ENCODE peak calls at places on chromosome 20, in seven cellular contexts. One of them, this sample, is unnamed.

GRCh38 chr20:36591854-36592641 is 13.5 kb upstream of the RAB5IF start:
- DNase-seq in central memory CD8-positive, alpha-beta T cell: no peak
- DNase-seq in NCI-H774: no peak
- DNase-seq in cerebellum: peak
- DNase-seq in AG04450: no peak
- DNase-seq in dorsolateral prefrontal cortex: peak
- DNase-seq in GM12865: no peak
- DNase-seq in this sample: peak

GRCh38 chr20:49323622-49324238 is 45.9 kb upstream of the ZNFX1 start:
- DNase-seq in NCI-H774: no peak
- DNase-seq in central memory CD8-positive, alpha-beta T cell: peak
- DNase-seq in dorsolateral prefrontal cortex: no peak
- DNase-seq in AG04450: peak
- DNase-seq in cerebellum: no peak
- DNase-seq in GM12865: peak
- DNase-seq in this sample: no peak

GRCh38 chr20:14992961-14993360 is 655.5 kb upstream of the FLRT3 start:
- DNase-seq in central memory CD8-positive, alpha-beta T cell: no peak
- DNase-seq in cerebellum: no peak
- DNase-seq in dorsolateral prefrontal cortex: no peak
- DNase-seq in GM12865: no peak
- DNase-seq in AG04450: no peak
- DNase-seq in NCI-H774: no peak
- DNase-seq in this sample: no peak

GRCh38 chr20:62824476-62825287 is 7.8 kb downstream of the COL9A3 start:
- DNase-seq in GM12865: peak
- DNase-seq in cerebellum: no peak
- DNase-seq in AG04450: no peak
- DNase-seq in dorsolateral prefrontal cortex: no peak
- DNase-seq in central memory CD8-positive, alpha-beta T cell: no peak
- DNase-seq in NCI-H774: peak
- DNase-seq in this sample: no peak

GRCh38 chr20:35398660-35399144 is 13.1 kb downstream of the UQCC1 start:
- DNase-seq in central memory CD8-positive, alpha-beta T cell: no peak
- DNase-seq in AG04450: no peak
- DNase-seq in cerebellum: no peak
- DNase-seq in GM12865: no peak
- DNase-seq in NCI-H774: no peak
- DNase-seq in dorsolateral prefrontal cortex: no peak
- DNase-seq in this sample: no peak

GRCh38 chr20:51738877-51739447 is 29.2 kb downstream of the ATP9A start:
- DNase-seq in cerebellum: no peak
- DNase-seq in central memory CD8-positive, alpha-beta T cell: no peak
- DNase-seq in NCI-H774: no peak
- DNase-seq in AG04450: no peak
- DNase-seq in dorsolateral prefrontal cortex: no peak
- DNase-seq in GM12865: no peak
- DNase-seq in this sample: no peak

GRCh38 chr20:46305973-46306360 is 2.3 kb downstream of the CDH22 start:
- DNase-seq in GM12865: no peak
- DNase-seq in central memory CD8-positive, alpha-beta T cell: no peak
- DNase-seq in dorsolateral prefrontal cortex: no peak
- DNase-seq in AG04450: no peak
- DNase-seq in cerebellum: no peak
- DNase-seq in NCI-H774: no peak
- DNase-seq in this sample: no peak

GRCh38 chr20:44728835-44729342 is 13.7 kb downstream of the CCN5 start:
- DNase-seq in AG04450: no peak
- DNase-seq in GM12865: no peak
- DNase-seq in NCI-H774: peak
- DNase-seq in dorsolateral prefrontal cortex: no peak
- DNase-seq in cerebellum: no peak
- DNase-seq in central memory CD8-positive, alpha-beta T cell: no peak
- DNase-seq in this sample: no peak

GRCh38 chr20:23152308-23152892 is 66.3 kb upstream of the CD93 start:
- DNase-seq in NCI-H774: no peak
- DNase-seq in GM12865: no peak
- DNase-seq in cerebellum: no peak
- DNase-seq in central memory CD8-positive, alpha-beta T cell: no peak
- DNase-seq in AG04450: no peak
- DNase-seq in dorsolateral prefrontal cortex: no peak
- DNase-seq in this sample: no peak

GRCh38 chr20:24785141-24785924 is 163.7 kb upstream of the CST7 start:
- DNase-seq in GM12865: no peak
- DNase-seq in AG04450: no peak
- DNase-seq in cerebellum: peak
- DNase-seq in dorsolateral prefrontal cortex: peak
- DNase-seq in NCI-H774: no peak
- DNase-seq in central memory CD8-positive, alpha-beta T cell: no peak
- DNase-seq in this sample: no peak

GRCh38 chr20:14444106-14444505 is 106.7 kb upstream of the FLRT3 start:
- DNase-seq in AG04450: no peak
- DNase-seq in GM12865: no peak
- DNase-seq in cerebellum: no peak
- DNase-seq in NCI-H774: no peak
- DNase-seq in dorsolateral prefrontal cortex: no peak
- DNase-seq in central memory CD8-positive, alpha-beta T cell: no peak
- DNase-seq in this sample: no peak